ENCODE peak calls at places on chromosomes 13 and 19, in six cellular contexts. I is fibroblast of lung, U is IMR-90, D is astrocyte of the spinal cord, Q is RWPE1, X is neural progenitor cell. O is an unnamed sample.

GRCh38 chr13:105365831-105366230 is 1169.6 kb downstream of the EFNB2 start:
- DNase-seq in I (no peak), D (no peak), X (no peak), Q (no peak), U (no peak), O (no peak)

GRCh38 chr19:35533822-35534521 is 716 bp downstream of the GAPDHS start:
- DNase-seq in Q (no peak), U (peak), D (no peak), X (peak), I (peak), O (peak)

GRCh38 chr13:74210693-74211393 is 76.6 kb upstream of the KLF12 start:
- DNase-seq in X (no peak), I (peak), D (peak), Q (peak), U (peak), O (no peak)

GRCh38 chr19:16330368-16330801 is 5.8 kb downstream of the KLF2 start:
- DNase-seq in U (peak), X (no peak), I (peak), Q (peak), D (peak), O (peak)

GRCh38 chr19:42270346-42271044 is 1.4 kb downstream of the CIC start:
- DNase-seq in I (peak), U (no peak), X (no peak), Q (peak), D (peak), O (peak)

GRCh38 chr19:17325881-17326594 is 8.6 kb downstream of the ANO8 start:
- DNase-seq in D (peak), U (no peak), X (no peak), I (peak), Q (no peak), O (no peak)

GRCh38 chr13:98839826-98840769 is 87.6 kb upstream of the SLC15A1 start:
- DNase-seq in Q (peak), U (peak), X (peak), I (peak), D (peak), O (peak)

GRCh38 chr13:19864339-19865309 is 1.2 kb upstream of the ZMYM5 start:
- DNase-seq in I (peak), D (peak), X (peak), Q (no peak), U (peak), O (peak)

GRCh38 chr13:76053181-76053580 is 417.1 kb downstream of the LMO7 start:
- DNase-seq in D (no peak), U (no peak), I (no peak), Q (no peak), X (no peak), O (no peak)

GRCh38 chr19:38307597-38307996 is 3.5 kb downstream of the C19orf33 start:
- DNase-seq in D (no peak), U (no peak), I (no peak), Q (no peak), X (no peak), O (no peak)

GRCh38 chr19:31819837-31820236 is 470.6 kb upstream of the TSHZ3 start:
- DNase-seq in I (no peak), Q (no peak), D (no peak), X (no peak), U (no peak), O (no peak)

GRCh38 chr19:16193466-16193865 is 4.2 kb upstream of the AP1M1 start:
- DNase-seq in Q (no peak), I (no peak), D (no peak), U (no peak), X (no peak), O (no peak)

GRCh38 chr19:6056801-6057650 is 53.3 kb downstream of the RFX2 start:
- DNase-seq in Q (peak), U (peak), I (peak), X (no peak), D (peak), O (no peak)

GRCh38 chr19:6059396-6059947 is 50.8 kb downstream of the RFX2 start:
- DNase-seq in I (no peak), Q (no peak), D (no peak), X (no peak), U (no peak), O (no peak)

GRCh38 chr19:6058411-6059201 is 51.7 kb downstream of the RFX2 start:
- DNase-seq in Q (no peak), U (no peak), I (no peak), X (no peak), D (no peak), O (no peak)

GRCh38 chr19:6056282-6056741 is 54.0 kb downstream of the RFX2 start:
- DNase-seq in I (no peak), D (no peak), Q (no peak), U (no peak), X (no peak), O (no peak)

DNA sequence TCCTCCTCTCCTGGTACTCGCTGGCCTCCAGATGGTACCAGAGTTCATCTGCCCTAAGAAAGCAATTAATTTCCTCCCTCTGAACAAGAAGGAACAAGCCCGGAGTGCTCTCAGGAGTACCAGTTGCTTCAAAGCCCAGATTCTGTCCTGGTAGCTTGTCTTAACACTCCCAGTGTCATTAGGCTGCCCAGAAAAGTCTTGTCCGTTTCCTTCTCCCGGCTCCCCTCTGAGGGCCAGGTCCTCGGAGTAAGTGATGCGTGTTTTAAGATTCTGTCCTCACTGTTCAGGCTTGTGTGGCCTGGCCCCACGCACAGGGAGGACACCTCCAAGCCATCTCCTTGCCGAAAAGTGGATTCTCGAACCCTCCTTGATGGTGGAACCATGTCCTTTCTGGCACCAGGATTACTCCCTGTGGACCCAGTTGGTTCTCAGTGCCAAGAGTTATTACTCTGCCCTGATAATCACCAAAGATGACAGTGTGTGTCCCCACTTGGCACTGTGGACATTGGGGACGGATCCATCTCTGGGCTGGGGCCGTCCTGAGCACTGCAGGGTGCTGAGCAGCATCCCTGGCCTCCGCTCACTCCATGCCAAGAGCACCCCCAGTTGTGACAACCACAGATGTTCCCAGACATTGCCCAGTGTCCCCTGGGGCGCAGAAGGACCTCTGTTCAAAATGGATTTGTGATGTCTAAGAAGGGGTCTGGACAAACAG is 52.5 kb downstream of the RFX2 start:
- DNase-seq in D (no peak), X (no peak), Q (no peak), U (no peak), I (no peak), O (no peak)
- TF ChIP-seq CTCF in D (no peak), X (no peak), Q (no peak), U (no peak), I (no peak), O (no peak)

DNA sequence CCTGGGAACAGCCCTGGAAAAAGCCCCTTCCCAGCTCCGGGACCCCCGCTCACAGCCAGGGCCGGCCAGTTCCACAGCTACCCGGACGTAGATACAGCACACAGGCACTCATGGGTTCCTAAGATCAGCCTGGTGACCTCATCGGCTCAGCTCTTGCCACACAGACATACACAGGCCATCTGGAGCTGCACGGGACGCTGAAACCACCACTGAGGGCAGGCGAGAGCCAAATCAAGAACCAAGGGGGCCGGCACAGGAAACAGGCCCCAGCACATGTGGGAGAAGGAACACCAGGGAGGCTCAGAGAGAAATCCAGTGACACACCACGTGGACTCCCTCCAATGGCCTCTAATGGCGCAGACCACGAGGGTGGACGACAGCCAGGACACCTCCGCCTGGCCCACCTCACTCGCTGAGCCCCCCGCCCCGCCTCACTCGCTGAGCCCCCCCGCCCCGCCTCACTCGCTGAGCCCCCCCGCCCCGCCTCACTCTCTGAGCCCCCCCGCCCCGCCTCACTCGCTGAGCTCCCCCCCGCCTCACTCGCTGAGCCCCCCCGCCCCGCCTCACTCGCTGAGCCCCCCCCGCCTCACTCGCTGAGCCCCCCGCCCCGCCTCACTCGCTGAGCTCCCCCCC is 69.7 kb upstream of the C13orf46 start:
- DNase-seq in X (no peak), Q (no peak), I (peak), D (peak), U (peak), O (no peak)
- TF ChIP-seq CTCF in X (no peak), Q (no peak), I (peak), D (peak), U (peak), O (peak)

GRCh38 chr13:88979465-88980180 is 1308.5 kb downstream of the SLITRK5 start:
- DNase-seq in D (no peak), I (peak), X (no peak), Q (no peak), U (no peak), O (no peak)
- TF ChIP-seq CTCF in D (no peak), I (no peak), X (no peak), Q (no peak), U (no peak), O (peak)

DNA sequence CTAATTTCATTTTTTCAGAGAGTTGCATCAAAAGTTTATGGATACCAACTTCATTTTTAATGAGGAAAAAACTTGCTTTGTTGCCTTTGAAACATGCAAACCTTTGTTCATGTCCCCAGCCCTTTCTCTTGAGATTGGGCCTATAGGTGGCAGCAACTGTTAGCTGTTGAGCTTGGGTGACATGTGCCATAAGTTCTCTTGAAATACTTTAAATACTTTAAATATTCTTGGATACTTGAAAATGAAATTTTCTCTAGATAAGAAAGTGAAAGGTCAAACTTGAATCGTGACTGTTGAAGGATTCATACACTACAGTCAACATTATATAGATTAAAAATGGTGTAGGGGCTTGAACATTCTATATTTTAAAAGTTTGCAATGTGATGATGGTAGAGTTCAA is 294.9 kb downstream of the NDFIP2 start:
- DNase-seq in X (peak), D (peak), U (peak), I (peak), Q (peak), O (peak)
- TF ChIP-seq CTCF in X (peak), D (peak), U (peak), I (peak), Q (peak), O (peak)

GRCh38 chr13:72696590-72696989 is 30.8 kb downstream of the MZT1 start:
- DNase-seq in X (no peak), U (peak), Q (no peak), D (peak), I (peak), O (no peak)
- TF ChIP-seq CTCF in X (peak), U (peak), Q (peak), D (peak), I (no peak), O (no peak)

GRCh38 chr13:47798906-47799305 is 202.2 kb downstream of the SUCLA2 start:
- DNase-seq in Q (peak), D (peak), I (peak), X (no peak), U (peak), O (no peak)
- TF ChIP-seq CTCF in Q (peak), D (peak), I (peak), X (no peak), U (peak), O (peak)

DNA sequence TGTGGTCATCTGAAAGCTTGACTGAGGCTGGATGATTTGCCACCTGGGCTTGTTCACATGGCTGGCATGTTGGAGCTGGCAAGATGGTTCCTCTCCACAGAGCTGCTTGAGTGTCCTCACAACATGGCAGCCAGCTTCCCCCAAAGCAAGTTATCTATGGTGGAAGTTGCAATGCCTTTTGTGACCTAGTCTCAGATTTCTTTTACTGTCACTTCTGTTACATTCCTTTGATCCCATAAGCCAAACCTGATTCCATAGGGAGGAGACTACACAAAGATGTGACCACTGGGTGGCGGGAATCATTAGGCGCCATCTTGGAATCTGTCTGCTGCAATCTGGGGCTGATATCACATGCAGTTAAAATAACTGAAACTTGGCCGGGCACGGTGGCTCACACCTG is 17.5 kb upstream of the LMTK3 start:
- DNase-seq in X (no peak), U (no peak), Q (no peak), D (no peak), I (no peak), O (no peak)
- TF ChIP-seq CTCF in X (no peak), U (no peak), Q (no peak), D (no peak), I (no peak), O (no peak)

GRCh38 chr19:12265921-12266704 is 28.6 kb downstream of the ZNF44 start:
- DNase-seq in U (no peak), I (no peak), D (no peak), Q (no peak), X (no peak), O (no peak)
- TF ChIP-seq CTCF in U (no peak), I (no peak), D (no peak), Q (no peak), X (no peak), O (no peak)

GRCh38 chr19:56660381-56661105 is 11.0 kb downstream of the ZNF835 start:
- DNase-seq in Q (no peak), I (no peak), U (no peak), X (no peak), D (no peak), O (no peak)
- TF ChIP-seq CTCF in Q (no peak), I (no peak), U (no peak), X (no peak), D (no peak), O (no peak)

O was measured in GM10248.